ENCODE peak calls at places on chromosome 20, in five cellular contexts. X is GDM1, A is neural crest cell, O is foreskin fibroblast, G is HFFc6. E is an unnamed sample.

GRCh38 chr20:11287156-11287555 is 613.4 kb upstream of the JAG1 start:
- DNase-seq in O (no peak), G (no peak), A (no peak), X (no peak), E (no peak)

GRCh38 chr20:38789503-38790209 is 15.8 kb upstream of the PPP1R16B start:
- DNase-seq in A (no peak), G (peak), O (peak), X (no peak), E (peak)

GRCh38 chr20:43389839-43390626 is 67.7 kb upstream of the SRSF6 start:
- DNase-seq in O (no peak), G (no peak), X (no peak), A (peak), E (no peak)

GRCh38 chr20:17589161-17589834 is 19.4 kb downstream of the DSTN start:
- DNase-seq in X (no peak), A (no peak), G (peak), O (peak), E (no peak)

GRCh38 chr20:17885544-17885943 is 83.0 kb downstream of the SNX5 start:
- DNase-seq in A (no peak), G (no peak), O (peak), X (no peak), E (no peak)

GRCh38 chr20:50187403-50188051 is 3.1 kb upstream of the CEBPB start:
- DNase-seq in X (no peak), A (no peak), G (no peak), O (peak), E (no peak)

GRCh38 chr20:10521068-10521834 is 86.1 kb downstream of the SLX4IP start:
- DNase-seq in G (peak), X (peak), O (peak), A (no peak), E (peak)

GRCh38 chr20:40046703-40047102 is 642.3 kb downstream of the MAFB start:
- DNase-seq in G (no peak), A (no peak), O (no peak), X (no peak), E (no peak)

GRCh38 chr20:59062057-59062456 is 19.5 kb upstream of the PRELID3B start:
- DNase-seq in O (no peak), A (no peak), G (no peak), X (no peak), E (no peak)

GRCh38 chr20:16378712-16379111 is 194.5 kb downstream of the KIF16B start:
- DNase-seq in O (no peak), G (no peak), X (no peak), A (no peak), E (no peak)